ENCODE peak calls at places on chromosomes 5 and 9, in nine cellular contexts. A is neural crest cell; Z is DMS53; N is pons; P is foreskin fibroblast; V is SK-MEL-5; F is activated naive CD4-positive, alpha-beta T cell treated with anti-CD3 and anti-CD28 coated beads for 36 hours; C is activated B cell treated with CpG ODN at 0.5 μM for 24 hours; L is HEK293T. E is an unnamed sample.

GRCh38 chr5:78283105-78283504 is 11.4 kb downstream of the AP3B1 start:
- DNase-seq in A (no peak), Z (no peak), N (no peak), P (no peak), V (no peak), F (no peak), C (no peak), L (no peak), E (no peak)

GRCh38 chr9:83041771-83042170 is 21.2 kb downstream of the RASEF start:
- DNase-seq in A (no peak), Z (peak), N (no peak), P (peak), V (no peak), F (no peak), C (no peak), L (no peak), E (peak)

GRCh38 chr5:173456751-173457171 is 128.5 kb upstream of the STC2 start:
- DNase-seq in A (no peak), Z (peak), N (no peak), P (peak), V (no peak), F (no peak), C (no peak), L (no peak), E (peak)

GRCh38 chr9:92668746-92669526 is 995 bp downstream of the IPPK start:
- DNase-seq in A (no peak), Z (peak), N (no peak), P (peak), V (peak), F (peak), C (no peak), L (peak), E (no peak)

GRCh38 chr5:151029856-151030336 is 9.5 kb downstream of the GPX3 start:
- DNase-seq in A (no peak), Z (no peak), N (no peak), P (no peak), V (no peak), F (no peak), C (no peak), L (no peak), E (no peak)

GRCh38 chr5:67908145-67908765 is 307.3 kb upstream of the PIK3R1 start:
- DNase-seq in A (no peak), Z (no peak), N (no peak), P (no peak), V (no peak), F (no peak), C (no peak), L (no peak), E (no peak)

GRCh38 chr5:149605354-149605997 is 24.2 kb downstream of the ARHGEF37 start:
- DNase-seq in A (no peak), Z (no peak), N (no peak), P (no peak), V (no peak), F (no peak), C (no peak), L (no peak), E (no peak)

GRCh38 chr9:91905958-91906585 is 44.0 kb downstream of the ROR2 start:
- DNase-seq in A (no peak), Z (peak), N (peak), P (no peak), V (peak), F (peak), C (no peak), L (no peak), E (peak)

GRCh38 chr5:1005362-1005851 is 3.2 kb upstream of the NKD2 start:
- DNase-seq in A (no peak), Z (no peak), N (no peak), P (no peak), V (no peak), F (peak), C (peak), L (no peak), E (no peak)

GRCh38 chr5:72065751-72066255 is 41.5 kb upstream of the MAP1B start:
- DNase-seq in A (peak), Z (no peak), N (no peak), P (peak), V (peak), F (no peak), C (no peak), L (peak), E (no peak)

E was measured in H4.